ENCODE peak calls at places on chromosomes 2 and 18, in six cellular contexts. X, C, F, M, E and J are unnamed samples.

GRCh38 chr18:7152485-7152884 is 34.9 kb upstream of the LAMA1 start:
- DNase-seq in X (no peak), C (no peak), M (no peak), F (no peak), E (no peak), J (no peak)

GRCh38 chr2:37287966-37288365 is 36.7 kb downstream of the PRKD3 start:
- DNase-seq in M (no peak), E (no peak), C (no peak), F (no peak), X (no peak), J (peak)

GRCh38 chr2:224444011-224444410 is 42.1 kb upstream of the FAM124B start:
- DNase-seq in E (no peak), F (no peak), X (no peak), M (no peak), C (no peak), J (no peak)

GRCh38 chr2:63054812-63055509 is 4.3 kb downstream of the OTX1 start:
- DNase-seq in M (no peak), X (no peak), F (no peak), C (no peak), E (no peak), J (no peak)

GRCh38 chr18:48876590-48876989 is 74.2 kb downstream of the SMAD7 start:
- DNase-seq in F (no peak), E (no peak), X (no peak), M (no peak), C (no peak), J (no peak)

GRCh38 chr2:3361518-3362438 is 15.8 kb downstream of the EIPR1 start:
- DNase-seq in M (no peak), C (no peak), E (no peak), X (no peak), F (no peak), J (no peak)

GRCh38 chr18:39742015-39742466 is 2176.4 kb upstream of the CELF4 start:
- DNase-seq in M (no peak), E (no peak), C (no peak), X (no peak), F (peak), J (no peak)

GRCh38 chr2:37891846-37892435 is 33.1 kb upstream of the RMDN2 start:
- DNase-seq in C (no peak), X (no peak), M (no peak), E (no peak), F (no peak), J (no peak)

GRCh38 chr18:35390956-35391695 is 14.0 kb upstream of the ZNF396 start:
- DNase-seq in E (no peak), C (no peak), M (no peak), F (no peak), X (no peak), J (no peak)

GRCh38 chr2:20934226-20934625 is 109.6 kb downstream of the APOB start:
- DNase-seq in M (no peak), C (no peak), X (no peak), E (no peak), F (no peak), J (no peak)

GRCh38 chr2:74138952-74139323 is 8.8 kb downstream of the BOLA3 start:
- DNase-seq in E (no peak), C (no peak), M (no peak), F (no peak), X (no peak), J (no peak)

DNA sequence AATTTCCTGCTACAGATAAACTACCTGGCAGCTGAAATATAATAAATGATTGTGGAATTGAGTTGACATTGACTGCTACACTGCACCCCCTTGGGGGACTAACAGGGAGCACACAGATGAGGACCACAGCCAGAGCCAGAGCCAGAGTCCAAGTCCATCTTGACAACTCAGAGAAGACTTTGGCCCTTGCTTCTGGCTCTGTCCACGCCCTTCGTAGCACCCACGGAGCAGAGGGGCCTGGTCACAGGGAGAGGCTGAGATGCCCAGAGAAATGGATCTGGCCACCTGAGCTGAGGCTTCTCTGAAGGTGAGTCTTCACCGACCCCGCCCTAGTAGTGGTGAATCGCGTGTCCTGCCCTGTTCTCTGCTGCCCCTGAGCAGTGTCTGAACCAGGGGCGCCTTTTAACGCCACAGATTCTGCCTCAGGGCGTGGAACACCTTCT is 35.8 kb upstream of the MAT2A start:
- DNase-seq in C (no peak), E (no peak), X (no peak), M (no peak), F (no peak), J (no peak)
- TF ChIP-seq CTCF in C (no peak), E (no peak), X (no peak), M (no peak), F (no peak), J (no peak)

GRCh38 chr2:161306919-161307318 is 1.3 kb upstream of the PSMD14 start:
- DNase-seq in X (no peak), E (no peak), M (no peak), C (no peak), F (no peak), J (no peak)
- TF ChIP-seq CTCF in X (no peak), E (no peak), M (no peak), C (no peak), F (no peak), J (no peak)

GRCh38 chr2:10352361-10352760 is 49.7 kb downstream of the HPCAL1 start:
- DNase-seq in E (no peak), F (no peak), M (no peak), X (no peak), C (peak), J (no peak)

GRCh38 chr2:10346929-10347558 is 44.3 kb downstream of the HPCAL1 start:
- DNase-seq in F (no peak), E (no peak), C (peak), X (no peak), M (no peak), J (no peak)

GRCh38 chr2:10350666-10351215 is 48.0 kb downstream of the HPCAL1 start:
- DNase-seq in E (no peak), X (no peak), C (no peak), F (no peak), M (no peak), J (no peak)

GRCh38 chr2:10347559-10347941 is 44.8 kb downstream of the HPCAL1 start:
- DNase-seq in X (no peak), F (no peak), C (peak), M (no peak), E (no peak), J (no peak)

DNA sequence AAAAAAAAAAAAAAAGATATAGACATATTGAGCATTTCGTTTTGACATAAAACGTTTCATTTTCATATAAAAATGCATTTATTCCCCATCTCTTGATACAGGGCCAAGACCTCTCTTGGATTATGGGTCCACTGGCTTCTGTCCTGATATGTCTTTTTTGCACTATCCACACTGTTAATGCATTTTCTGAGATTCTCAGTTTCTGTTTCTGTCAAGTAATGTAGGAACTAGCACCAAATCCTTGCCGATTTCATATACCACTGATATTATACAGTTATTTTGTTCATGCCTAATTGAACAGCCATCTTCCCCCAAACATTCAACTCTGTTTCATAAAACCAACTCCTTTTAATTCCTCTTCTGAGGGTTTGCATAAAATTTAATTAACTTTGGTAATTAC is 47.0 kb downstream of the HPCAL1 start:
- DNase-seq in M (no peak), C (no peak), X (no peak), F (no peak), E (no peak), J (no peak)
- TF ChIP-seq CTCF in M (no peak), C (no peak), X (no peak), F (no peak), E (no peak), J (no peak)

DNA sequence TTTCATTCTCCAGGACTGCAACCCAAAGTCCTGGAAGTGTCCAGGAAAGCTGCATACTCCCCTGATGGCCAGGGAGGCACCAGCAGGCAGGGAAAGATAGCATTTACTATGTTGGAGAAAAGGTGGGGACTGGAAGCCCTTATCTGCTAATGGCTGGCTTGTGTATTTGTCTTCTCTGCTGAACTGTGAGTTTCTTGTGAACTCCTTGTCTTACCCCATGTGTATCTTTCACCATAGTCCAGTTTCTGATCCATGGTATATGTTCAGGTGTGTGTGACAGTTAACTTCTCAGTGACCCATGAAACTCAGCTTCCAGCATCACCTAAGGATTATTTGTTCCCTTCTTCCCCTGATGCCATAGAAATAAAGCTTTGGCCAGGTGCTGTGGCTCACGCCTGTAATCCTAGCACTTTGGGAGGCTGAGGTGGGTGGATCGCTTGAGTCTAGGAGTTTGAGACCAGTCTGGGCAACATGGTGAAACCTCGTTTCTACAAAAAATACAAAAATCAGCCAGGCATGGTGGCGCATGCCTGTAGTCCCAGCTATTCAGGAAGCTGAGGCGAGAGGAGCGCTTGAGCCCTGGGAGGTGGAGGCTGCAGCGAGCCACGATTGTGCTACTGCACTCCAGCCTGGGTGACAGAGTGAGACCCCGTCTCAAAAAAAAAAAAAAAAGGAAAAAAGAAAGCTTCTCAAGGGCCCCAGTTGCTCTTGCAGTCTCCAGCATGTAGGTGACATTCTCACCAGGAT is 112.8 kb upstream of the MAP4K3 start:
- DNase-seq in M (no peak), F (no peak), E (no peak), C (no peak), X (no peak), J (no peak)
- TF ChIP-seq CTCF in M (peak), F (no peak), E (no peak), C (no peak), X (no peak), J (no peak)

DNA sequence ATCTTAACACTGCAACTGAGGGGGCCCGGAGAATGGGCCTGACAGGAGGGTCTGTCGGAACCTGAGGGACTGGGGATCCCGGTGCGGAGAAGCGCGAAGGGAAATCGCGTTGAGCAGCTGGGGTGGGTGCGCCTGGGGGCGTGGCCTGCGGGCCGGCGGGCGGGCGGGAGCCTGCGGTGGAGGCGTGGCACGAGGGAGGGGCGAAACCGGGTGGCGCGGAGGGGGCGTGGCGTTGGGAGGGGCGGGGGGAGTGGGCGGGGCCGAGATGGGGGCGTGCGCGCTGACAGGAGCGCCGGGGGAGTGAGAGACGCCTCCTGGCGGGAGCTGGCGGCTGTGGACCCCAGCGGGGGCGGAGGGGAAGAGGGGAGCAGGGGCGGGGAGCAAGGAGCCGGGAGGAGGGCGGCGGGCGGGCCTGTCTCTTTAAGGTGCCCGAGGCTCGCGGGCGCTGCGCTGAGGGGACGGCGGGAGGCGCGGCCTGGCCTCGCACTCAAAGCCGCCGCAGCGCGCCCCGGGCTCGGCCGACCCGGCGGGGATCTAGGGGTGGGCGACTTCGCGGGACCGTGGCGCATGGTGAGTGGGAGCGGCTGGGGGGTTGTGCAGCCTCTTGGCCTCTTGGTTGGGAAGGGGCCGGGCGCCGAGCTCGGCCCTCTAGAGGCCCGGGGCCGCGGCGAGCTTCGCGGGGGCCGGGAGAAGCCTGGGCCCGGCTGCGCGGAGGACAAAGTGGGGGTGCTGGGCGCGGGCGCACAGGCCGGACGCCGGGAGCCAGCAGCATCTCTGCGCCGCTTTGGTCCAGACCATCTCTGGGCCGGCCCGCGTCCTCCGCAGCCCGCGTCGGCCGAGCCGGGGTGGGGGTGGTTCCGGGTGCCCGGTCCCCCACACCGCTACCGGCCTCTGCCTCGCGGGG is at the start of gene TWSG1:
- DNase-seq in F (peak), X (peak), E (peak), M (peak), C (peak), J (peak)
- TF ChIP-seq CTCF in F (peak), X (peak), E (peak), M (peak), C (peak), J (peak)

DNA sequence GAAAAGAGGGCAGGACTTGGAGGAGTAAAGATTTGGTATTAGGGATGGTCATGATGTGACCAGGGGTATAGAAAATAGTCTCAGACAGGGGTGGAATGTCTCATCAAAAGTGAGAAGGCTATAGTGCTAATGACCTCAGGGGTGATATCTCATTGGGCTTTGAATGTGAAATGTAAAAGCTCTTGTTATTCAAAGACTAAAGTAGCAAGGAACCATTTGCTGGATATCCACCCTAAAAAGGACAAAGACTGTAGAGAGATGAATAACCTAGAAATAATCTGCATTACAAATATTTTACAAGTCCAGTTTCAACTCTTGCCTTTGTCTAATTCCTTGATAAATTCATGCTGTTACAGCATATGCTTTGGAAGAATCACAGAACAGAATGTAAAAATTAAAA is 224.4 kb downstream of the ICOS start:
- DNase-seq in M (no peak), X (no peak), F (no peak), E (no peak), C (no peak), J (no peak)
- TF ChIP-seq CTCF in M (no peak), X (no peak), F (no peak), E (no peak), C (no peak), J (no peak)

GRCh38 chr18:12307871-12308385 is at the start of gene TUBB6:
- DNase-seq in C (peak), E (peak), X (no peak), F (peak), M (no peak), J (peak)
- TF ChIP-seq CTCF in C (no peak), E (peak), X (no peak), F (no peak), M (no peak), J (no peak)

DNA sequence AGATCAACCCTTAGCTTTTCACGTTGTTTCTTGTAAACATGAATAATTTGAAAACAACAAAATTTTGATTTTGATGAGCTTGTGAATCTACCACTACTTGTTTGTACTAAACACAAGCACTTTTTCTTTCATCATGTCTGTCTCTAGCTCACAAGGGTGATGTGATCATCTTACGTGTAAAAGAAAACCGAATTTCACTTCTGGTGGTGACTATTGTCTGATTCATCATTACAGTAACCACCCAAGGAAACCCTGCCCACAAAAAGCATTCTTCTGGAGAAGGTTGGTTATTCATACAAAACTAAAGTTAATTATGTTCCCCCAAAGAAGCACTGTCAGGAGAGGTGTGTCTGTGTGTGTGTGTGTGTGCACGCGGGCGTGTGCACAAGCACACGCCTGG is 285.4 kb downstream of the ZNF516 start:
- DNase-seq in C (no peak), M (no peak), F (no peak), E (peak), X (no peak), J (no peak)
- TF ChIP-seq CTCF in C (no peak), M (no peak), F (no peak), E (no peak), X (no peak), J (no peak)

GRCh38 chr2:65319080-65319673 is 91.5 kb downstream of the ACTR2 start:
- DNase-seq in F (no peak), X (no peak), M (no peak), E (no peak), C (no peak), J (no peak)

GRCh38 chr2:65317841-65318240 is 90.2 kb downstream of the ACTR2 start:
- DNase-seq in M (no peak), E (no peak), C (no peak), X (no peak), F (no peak), J (no peak)

GRCh38 chr2:65319674-65320041 is 92.0 kb downstream of the ACTR2 start:
- DNase-seq in C (no peak), E (no peak), F (no peak), M (no peak), X (no peak), J (no peak)

GRCh38 chr2:65316072-65316471 is 88.4 kb downstream of the ACTR2 start:
- DNase-seq in M (no peak), E (no peak), C (no peak), F (no peak), X (no peak), J (no peak)

DNA sequence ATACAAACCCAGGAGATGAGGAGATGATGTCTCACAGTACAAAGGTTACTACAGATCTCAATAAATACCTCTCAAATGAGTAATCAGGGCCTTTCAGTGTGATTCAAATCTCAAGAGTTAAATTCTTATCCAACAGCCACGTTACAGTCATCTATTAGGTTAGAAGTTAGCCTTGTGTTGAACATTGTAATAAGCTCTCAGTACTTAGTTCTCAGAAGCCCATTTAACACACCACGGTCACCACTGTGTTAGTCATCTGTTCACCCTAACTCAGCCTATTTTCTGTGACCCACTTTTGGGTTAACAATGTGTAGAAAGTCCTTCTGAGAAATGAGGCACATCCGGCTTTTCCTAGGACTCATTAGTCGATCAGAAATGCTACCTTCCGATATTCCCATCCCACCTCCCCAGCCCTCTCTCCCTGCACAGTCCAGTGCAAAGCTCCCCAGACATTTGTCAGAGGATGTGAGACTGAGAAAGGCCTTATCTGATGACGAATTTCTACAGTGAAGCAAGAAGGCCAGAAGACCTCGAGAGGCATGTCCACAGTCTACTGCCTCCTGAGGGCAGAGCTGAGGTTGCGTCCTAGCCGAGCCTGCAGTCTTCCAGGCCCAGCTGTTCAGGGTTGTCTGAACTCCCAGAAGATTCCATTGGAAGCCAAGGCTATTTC is 92.5 kb downstream of the ACTR2 start:
- DNase-seq in X (no peak), C (no peak), F (peak), E (peak), M (no peak), J (peak)
- TF ChIP-seq CTCF in X (no peak), C (no peak), F (peak), E (peak), M (peak), J (peak)